ENCODE peak calls at places on chromosome 17, in six cellular contexts. One of them, this sample, is unnamed.

GRCh38 chr17:17792143-17792550 is 44.6 kb downstream of the SREBF1 start:
- DNase-seq in IMR-90: no peak
- DNase-seq in mesenchymal stem cell: peak
- DNase-seq in neuronal stem cell: no peak
- DNase-seq in trophoblast cell: no peak
- DNase-seq in H1: no peak
- DNase-seq in this sample: no peak

GRCh38 chr17:17460038-17460437 is 16.8 kb upstream of the MED9 start:
- DNase-seq in trophoblast cell: no peak
- DNase-seq in H1: no peak
- DNase-seq in neuronal stem cell: no peak
- DNase-seq in IMR-90: no peak
- DNase-seq in mesenchymal stem cell: no peak
- DNase-seq in this sample: no peak

GRCh38 chr17:30996481-30996880 is 25.6 kb downstream of the RNF135 start:
- DNase-seq in H1: no peak
- DNase-seq in IMR-90: no peak
- DNase-seq in mesenchymal stem cell: no peak
- DNase-seq in trophoblast cell: no peak
- DNase-seq in neuronal stem cell: no peak
- DNase-seq in this sample: no peak

GRCh38 chr17:37731056-37731455 is 13.8 kb downstream of the HNF1B start:
- DNase-seq in neuronal stem cell: no peak
- DNase-seq in mesenchymal stem cell: no peak
- DNase-seq in trophoblast cell: no peak
- DNase-seq in IMR-90: no peak
- DNase-seq in H1: no peak
- DNase-seq in this sample: no peak

GRCh38 chr17:73972056-73972455 is 231.4 kb upstream of the RPL38 start:
- DNase-seq in H1: no peak
- DNase-seq in mesenchymal stem cell: no peak
- DNase-seq in trophoblast cell: no peak
- DNase-seq in IMR-90: no peak
- DNase-seq in neuronal stem cell: no peak
- DNase-seq in this sample: no peak

GRCh38 chr17:33292981-33293867 is at the start of gene ASIC2:
- DNase-seq in H1: peak
- DNase-seq in trophoblast cell: peak
- DNase-seq in neuronal stem cell: peak
- DNase-seq in IMR-90: peak
- DNase-seq in mesenchymal stem cell: peak
- DNase-seq in this sample: peak

GRCh38 chr17:74192950-74193781 is 10.3 kb upstream of the RPL38 start:
- DNase-seq in neuronal stem cell: no peak
- DNase-seq in mesenchymal stem cell: peak
- DNase-seq in IMR-90: no peak
- DNase-seq in trophoblast cell: no peak
- DNase-seq in H1: no peak
- DNase-seq in this sample: no peak

GRCh38 chr17:31197991-31198390 is 99.0 kb downstream of the OMG start:
- DNase-seq in mesenchymal stem cell: no peak
- DNase-seq in H1: no peak
- DNase-seq in trophoblast cell: no peak
- DNase-seq in neuronal stem cell: no peak
- DNase-seq in IMR-90: peak
- DNase-seq in this sample: no peak

GRCh38 chr17:69192754-69193153 is 35.9 kb downstream of the ABCA10 start:
- DNase-seq in neuronal stem cell: no peak
- DNase-seq in mesenchymal stem cell: no peak
- DNase-seq in IMR-90: no peak
- DNase-seq in trophoblast cell: no peak
- DNase-seq in H1: no peak
- DNase-seq in this sample: no peak

GRCh38 chr17:21039839-21040575 is 2.8 kb downstream of the USP22 start:
- DNase-seq in trophoblast cell: no peak
- DNase-seq in neuronal stem cell: no peak
- DNase-seq in H1: no peak
- DNase-seq in mesenchymal stem cell: peak
- DNase-seq in IMR-90: peak
- DNase-seq in this sample: no peak

GRCh38 chr17:81144423-81144781 is 20.9 kb upstream of the PVALEF start:
- DNase-seq in mesenchymal stem cell: no peak
- DNase-seq in H1: no peak
- DNase-seq in neuronal stem cell: no peak
- DNase-seq in IMR-90: no peak
- DNase-seq in trophoblast cell: no peak
- DNase-seq in this sample: no peak

GRCh38 chr17:77312786-77313599 is 172.2 kb downstream of the SEC14L1 start:
- DNase-seq in IMR-90: peak
- DNase-seq in neuronal stem cell: no peak
- DNase-seq in H1: no peak
- DNase-seq in trophoblast cell: no peak
- DNase-seq in mesenchymal stem cell: peak
- DNase-seq in this sample: no peak

GRCh38 chr17:67272312-67273050 is 27.5 kb upstream of the HELZ start:
- DNase-seq in IMR-90: no peak
- DNase-seq in neuronal stem cell: no peak
- DNase-seq in mesenchymal stem cell: no peak
- DNase-seq in H1: peak
- DNase-seq in trophoblast cell: no peak
- DNase-seq in this sample: peak

GRCh38 chr17:4872786-4873185 is 26.6 kb upstream of the C17orf107 start:
- DNase-seq in trophoblast cell: no peak
- DNase-seq in neuronal stem cell: no peak
- DNase-seq in IMR-90: no peak
- DNase-seq in H1: no peak
- DNase-seq in mesenchymal stem cell: no peak
- DNase-seq in this sample: no peak

GRCh38 chr17:3794890-3795757 is 5.9 kb downstream of the ITGAE start:
- DNase-seq in H1: no peak
- DNase-seq in IMR-90: peak
- DNase-seq in mesenchymal stem cell: peak
- DNase-seq in neuronal stem cell: no peak
- DNase-seq in trophoblast cell: no peak
- DNase-seq in this sample: no peak

GRCh38 chr17:2102931-2103398 is 48.1 kb downstream of the HIC1 start:
- DNase-seq in IMR-90: peak
- DNase-seq in neuronal stem cell: no peak
- DNase-seq in trophoblast cell: no peak
- DNase-seq in H1: no peak
- DNase-seq in mesenchymal stem cell: peak
- DNase-seq in this sample: no peak

GRCh38 chr17:32732296-32732642 is 144.7 kb downstream of the MYO1D start:
- DNase-seq in neuronal stem cell: no peak
- DNase-seq in mesenchymal stem cell: no peak
- DNase-seq in H1: no peak
- DNase-seq in trophoblast cell: no peak
- DNase-seq in IMR-90: no peak
- DNase-seq in this sample: no peak

GRCh38 chr17:44547625-44548297 is 9.5 kb upstream of the FZD2 start:
- DNase-seq in mesenchymal stem cell: no peak
- DNase-seq in neuronal stem cell: no peak
- DNase-seq in IMR-90: no peak
- DNase-seq in H1: no peak
- DNase-seq in trophoblast cell: no peak
- DNase-seq in this sample: peak

GRCh38 chr17:2089021-2089422 is 34.1 kb downstream of the HIC1 start:
- DNase-seq in neuronal stem cell: no peak
- DNase-seq in H1: no peak
- DNase-seq in trophoblast cell: no peak
- DNase-seq in IMR-90: peak
- DNase-seq in mesenchymal stem cell: peak
- DNase-seq in this sample: no peak

GRCh38 chr17:8250101-8250500 is 1.0 kb downstream of the PFAS start:
- DNase-seq in IMR-90: no peak
- DNase-seq in trophoblast cell: no peak
- DNase-seq in H1: no peak
- DNase-seq in neuronal stem cell: no peak
- DNase-seq in mesenchymal stem cell: no peak
- DNase-seq in this sample: no peak

DNA sequence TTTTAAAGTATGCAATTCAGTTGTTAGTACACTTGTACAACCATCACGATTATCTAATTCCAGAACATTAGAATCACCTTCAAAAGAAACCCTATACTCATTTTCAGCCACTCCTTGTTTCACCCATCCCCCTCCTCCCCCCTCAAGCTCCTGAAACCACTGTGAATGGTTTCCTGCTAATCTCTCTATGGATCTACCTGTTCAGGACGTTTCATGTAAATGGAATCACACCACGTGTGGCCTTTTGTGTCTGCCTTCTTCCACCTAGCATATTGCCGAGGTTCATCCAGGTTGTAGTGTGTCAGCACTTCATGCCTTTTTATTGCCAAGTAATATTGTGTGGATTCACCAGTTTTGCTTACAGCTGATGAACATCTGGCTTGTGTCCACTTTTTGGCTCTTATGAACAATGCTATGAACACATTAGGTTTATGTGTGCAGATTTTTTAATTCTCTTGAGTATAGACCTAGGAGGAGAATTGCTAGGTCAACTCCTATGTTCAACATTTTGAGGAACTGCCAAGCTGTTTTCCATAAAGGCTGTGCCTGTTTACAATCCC is 17.8 kb downstream of the EIF4A3 start:
- DNase-seq in neuronal stem cell: no peak
- DNase-seq in mesenchymal stem cell: no peak
- DNase-seq in trophoblast cell: peak
- DNase-seq in H1: no peak
- DNase-seq in IMR-90: no peak
- DNase-seq in this sample: no peak
- H4K91ac ChIP-seq in neuronal stem cell: no peak
- H4K91ac ChIP-seq in mesenchymal stem cell: no peak
- H4K91ac ChIP-seq in trophoblast cell: no peak
- H4K91ac ChIP-seq in H1: no peak
- H4K91ac ChIP-seq in IMR-90: no peak
- H4K91ac ChIP-seq in this sample: no peak

GRCh38 chr17:66143657-66144282 is 48.2 kb downstream of the CEP112 start:
- DNase-seq in H1: no peak
- DNase-seq in neuronal stem cell: no peak
- DNase-seq in trophoblast cell: no peak
- DNase-seq in IMR-90: no peak
- DNase-seq in mesenchymal stem cell: no peak
- DNase-seq in this sample: no peak

GRCh38 chr17:66138120-66138519 is 53.8 kb downstream of the CEP112 start:
- DNase-seq in H1: no peak
- DNase-seq in neuronal stem cell: no peak
- DNase-seq in IMR-90: no peak
- DNase-seq in mesenchymal stem cell: no peak
- DNase-seq in trophoblast cell: no peak
- DNase-seq in this sample: no peak

GRCh38 chr17:66146394-66146793 is 45.5 kb downstream of the CEP112 start:
- DNase-seq in H1: no peak
- DNase-seq in mesenchymal stem cell: no peak
- DNase-seq in trophoblast cell: no peak
- DNase-seq in IMR-90: no peak
- DNase-seq in neuronal stem cell: no peak
- DNase-seq in this sample: no peak

GRCh38 chr17:66142428-66142827 is 49.5 kb downstream of the CEP112 start:
- DNase-seq in IMR-90: no peak
- DNase-seq in neuronal stem cell: no peak
- DNase-seq in trophoblast cell: no peak
- DNase-seq in H1: no peak
- DNase-seq in mesenchymal stem cell: no peak
- DNase-seq in this sample: no peak
- H3K4me2 ChIP-seq in IMR-90: no peak
- H3K4me2 ChIP-seq in neuronal stem cell: no peak
- H3K4me2 ChIP-seq in trophoblast cell: no peak
- H3K4me2 ChIP-seq in H1: no peak
- H3K4me2 ChIP-seq in mesenchymal stem cell: no peak
- H3K4me2 ChIP-seq in this sample: no peak

DNA sequence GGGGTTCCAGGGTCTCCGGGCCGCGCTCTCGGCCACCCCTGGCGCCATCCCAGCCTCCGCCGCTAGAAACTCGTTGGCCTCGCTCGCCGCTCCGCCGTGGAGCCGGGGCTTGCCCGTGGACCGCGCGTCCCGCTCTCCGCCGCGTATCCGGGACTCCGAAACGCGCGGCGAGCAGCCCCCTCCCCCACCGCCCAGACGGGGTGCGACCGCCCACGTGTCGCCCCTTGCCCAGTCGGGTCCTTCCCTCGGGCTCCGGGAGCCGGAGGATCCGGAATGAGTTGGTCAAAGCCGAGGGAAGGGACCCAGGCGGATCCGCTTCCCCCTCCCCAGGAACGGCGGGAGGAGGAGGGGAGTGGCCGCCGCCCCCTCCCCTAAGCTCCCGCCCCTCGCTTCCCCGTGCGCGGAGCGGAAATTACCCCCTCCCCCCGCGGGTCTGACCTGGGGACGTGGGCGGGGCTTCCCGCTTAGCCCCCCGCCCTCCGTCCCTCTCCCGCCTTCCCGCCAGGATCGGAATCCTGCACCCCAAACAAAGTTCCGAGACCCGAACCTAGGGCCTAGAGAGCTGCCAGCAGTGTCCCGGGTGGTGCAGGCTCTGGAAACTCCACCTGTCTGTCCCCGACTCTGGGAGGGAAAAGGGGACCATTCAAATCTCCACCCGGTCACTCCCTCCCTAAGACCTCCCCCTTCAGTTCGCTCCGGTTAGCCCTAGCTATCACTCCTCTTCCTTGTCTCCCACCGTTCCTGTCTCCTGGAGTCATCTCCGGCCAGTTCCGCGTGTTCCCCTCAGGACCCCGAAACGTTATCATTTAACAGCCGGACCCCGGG is 1.1 kb upstream of the IGF2BP1 start:
- DNase-seq in mesenchymal stem cell: peak
- DNase-seq in H1: peak
- DNase-seq in trophoblast cell: no peak
- DNase-seq in neuronal stem cell: peak
- DNase-seq in IMR-90: no peak
- DNase-seq in this sample: peak
- H4K8ac ChIP-seq in mesenchymal stem cell: peak
- H4K8ac ChIP-seq in H1: peak
- H4K8ac ChIP-seq in trophoblast cell: peak
- H4K8ac ChIP-seq in neuronal stem cell: peak
- H4K8ac ChIP-seq in IMR-90: peak
- H4K8ac ChIP-seq in this sample: peak

DNA sequence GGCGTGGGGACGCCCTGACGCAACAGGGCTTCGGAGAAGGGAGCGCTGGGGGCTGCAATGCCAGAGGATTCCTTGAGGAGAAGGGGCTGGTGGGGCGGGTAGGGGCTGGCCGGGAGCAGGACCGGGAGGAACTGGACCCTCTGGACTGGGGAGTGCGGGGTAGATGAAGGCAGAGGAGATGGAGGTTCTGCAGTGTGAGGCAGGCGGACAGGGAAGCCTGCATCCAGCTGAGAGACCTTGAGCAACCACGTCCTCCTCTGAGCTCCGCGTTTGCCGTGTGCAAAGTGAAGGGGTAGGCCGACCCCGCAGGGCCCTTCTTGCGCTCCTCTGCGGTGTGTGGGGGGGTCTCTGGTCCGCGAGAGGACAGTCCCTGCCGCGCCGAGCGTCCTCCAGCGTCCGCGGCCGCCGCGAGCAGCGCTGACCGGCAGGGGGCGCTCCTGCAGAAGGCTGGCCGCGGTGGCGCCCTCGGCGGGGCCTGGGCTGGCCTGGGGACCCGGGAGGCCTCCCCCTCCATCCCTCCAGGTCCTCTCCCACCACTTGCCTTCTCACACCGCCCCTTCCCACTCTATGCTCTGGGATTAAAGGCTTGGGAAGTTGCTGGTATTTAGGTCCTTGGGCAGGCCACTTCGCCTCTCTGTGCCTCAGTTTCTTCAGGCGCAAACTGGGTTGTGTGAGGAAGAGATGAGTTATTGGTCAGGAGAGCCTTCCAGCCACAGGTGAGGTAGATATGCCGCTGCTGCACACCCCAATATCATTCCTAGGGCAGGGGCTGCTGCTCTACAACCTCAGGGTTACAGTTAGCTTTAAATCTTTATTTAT is 9.6 kb upstream of the WNT9B start:
- DNase-seq in mesenchymal stem cell: no peak
- DNase-seq in trophoblast cell: no peak
- DNase-seq in neuronal stem cell: no peak
- DNase-seq in IMR-90: no peak
- DNase-seq in H1: peak
- DNase-seq in this sample: peak
- H4K91ac ChIP-seq in mesenchymal stem cell: no peak
- H4K91ac ChIP-seq in trophoblast cell: peak
- H4K91ac ChIP-seq in neuronal stem cell: no peak
- H4K91ac ChIP-seq in IMR-90: no peak
- H4K91ac ChIP-seq in H1: no peak
- H4K91ac ChIP-seq in this sample: no peak